ENCODE peak calls at places on chromosome 19, in four cellular contexts. N, V, T and A are unnamed samples.

GRCh38 chr19:34232566-34233481 is 21.5 kb upstream of the GARRE1 start:
- DNase-seq in V (peak), T (peak), N (no peak), A (peak)

GRCh38 chr19:52343548-52343947 is 7.5 kb downstream of the ZNF610 start:
- DNase-seq in T (peak), N (peak), V (peak), A (peak)

GRCh38 chr19:57974434-57974833 is at the start of gene C19orf18:
- DNase-seq in T (no peak), V (no peak), N (no peak), A (no peak)

GRCh38 chr19:46714523-46715106 is 2.3 kb downstream of the PRKD2 start:
- DNase-seq in T (no peak), V (no peak), N (no peak), A (peak)

GRCh38 chr19:33688657-33688992 is 66.9 kb downstream of the CHST8 start:
- DNase-seq in N (no peak), V (no peak), T (no peak), A (no peak)

GRCh38 chr19:47097396-47098217 is 16.0 kb downstream of the ZC3H4 start:
- DNase-seq in N (no peak), V (no peak), T (peak), A (no peak)

GRCh38 chr19:8662263-8662662 is 31.8 kb downstream of the NFILZ start:
- DNase-seq in V (no peak), T (no peak), N (no peak), A (no peak)

GRCh38 chr19:42074513-42075363 is 1.2 kb upstream of the ZNF574 start:
- DNase-seq in V (no peak), N (no peak), T (no peak), A (peak)

GRCh38 chr19:296476-297225 is 5.4 kb upstream of the PLPP2 start:
- DNase-seq in N (no peak), V (no peak), T (no peak), A (no peak)

GRCh38 chr19:19865750-19866598 is at the start of gene ZNF253:
- DNase-seq in T (peak), N (peak), V (peak), A (peak)

GRCh38 chr19:10690351-10690781 is 10.9 kb upstream of the QTRT1 start:
- DNase-seq in V (peak), T (no peak), N (no peak), A (no peak)

GRCh38 chr19:13984875-13985741 is 21.0 kb downstream of the RFX1 start:
- DNase-seq in V (no peak), T (no peak), N (no peak), A (no peak)

GRCh38 chr19:16650821-16651220 is 9.1 kb downstream of the SMIM7 start:
- DNase-seq in T (no peak), V (no peak), N (no peak), A (no peak)

GRCh38 chr19:45705710-45706415 is 13.4 kb downstream of the QPCTL start:
- DNase-seq in V (no peak), T (no peak), N (no peak), A (no peak)

GRCh38 chr19:795691-796581 is 1.3 kb upstream of the PTBP1 start:
- DNase-seq in N (no peak), T (peak), V (no peak), A (no peak)

GRCh38 chr19:2728783-2729387 is 7.7 kb upstream of the DIRAS1 start:
- DNase-seq in T (no peak), N (no peak), V (no peak), A (no peak)

GRCh38 chr19:2726160-2726855 is 5.1 kb upstream of the DIRAS1 start:
- DNase-seq in V (no peak), T (no peak), N (no peak), A (no peak)

GRCh38 chr19:2727640-2727944 is 6.4 kb upstream of the DIRAS1 start:
- DNase-seq in T (no peak), V (no peak), N (no peak), A (no peak)

GRCh38 chr19:2724148-2724557 is 3.0 kb upstream of the DIRAS1 start:
- DNase-seq in N (no peak), T (peak), V (no peak), A (no peak)

DNA sequence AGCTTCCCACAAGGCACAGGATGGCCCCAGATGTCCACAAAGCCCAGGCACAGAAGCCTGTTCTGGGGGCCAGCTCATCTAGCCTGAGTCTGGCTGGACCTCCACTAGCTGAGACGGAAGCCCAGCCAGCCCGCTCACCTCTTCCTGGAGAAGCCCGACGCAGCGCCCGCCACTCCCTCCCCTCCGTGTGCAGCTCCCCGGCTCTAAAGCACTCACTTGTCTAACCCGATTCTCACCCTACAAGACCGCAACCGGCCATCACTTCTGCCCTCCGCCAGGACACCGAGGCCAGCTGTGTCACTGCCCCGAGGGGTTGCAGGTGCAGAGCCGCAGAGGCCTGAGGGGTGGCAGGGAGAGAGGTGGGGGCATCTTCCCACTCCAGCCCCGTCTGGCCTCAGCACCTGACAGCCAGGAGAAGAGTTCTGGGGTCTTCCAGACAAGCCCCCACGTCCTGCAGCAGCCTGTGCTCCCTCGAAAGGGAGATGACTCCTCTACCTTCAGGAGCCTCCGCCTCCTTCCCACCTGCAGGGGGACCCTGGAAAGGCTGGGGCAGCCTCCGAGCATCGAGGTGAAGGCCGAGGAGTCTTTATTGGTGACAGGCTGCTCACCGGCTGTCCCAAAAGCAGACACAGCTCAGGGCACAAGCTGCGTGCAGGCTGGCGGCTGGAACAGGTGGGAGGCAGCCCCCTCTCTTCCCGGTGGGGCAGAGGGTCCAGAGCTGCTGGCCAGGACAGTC is 5.9 kb upstream of the DIRAS1 start:
- DNase-seq in T (no peak), V (no peak), N (no peak), A (no peak)
- TF ChIP-seq CTCF in T (no peak), V (no peak), N (no peak), A (no peak)

GRCh38 chr19:49615861-49616260 is 24.1 kb downstream of the RRAS start:
- DNase-seq in N (no peak), V (no peak), T (no peak), A (no peak)

GRCh38 chr19:49616532-49616931 is 23.4 kb downstream of the RRAS start:
- DNase-seq in V (no peak), T (no peak), N (no peak), A (no peak)

GRCh38 chr19:49616945-49617344 is 23.0 kb downstream of the RRAS start:
- DNase-seq in T (no peak), N (no peak), V (no peak), A (no peak)

GRCh38 chr19:49613374-49613773 is 22.4 kb downstream of the PRR12 start:
- DNase-seq in V (no peak), N (no peak), T (no peak), A (no peak)

DNA sequence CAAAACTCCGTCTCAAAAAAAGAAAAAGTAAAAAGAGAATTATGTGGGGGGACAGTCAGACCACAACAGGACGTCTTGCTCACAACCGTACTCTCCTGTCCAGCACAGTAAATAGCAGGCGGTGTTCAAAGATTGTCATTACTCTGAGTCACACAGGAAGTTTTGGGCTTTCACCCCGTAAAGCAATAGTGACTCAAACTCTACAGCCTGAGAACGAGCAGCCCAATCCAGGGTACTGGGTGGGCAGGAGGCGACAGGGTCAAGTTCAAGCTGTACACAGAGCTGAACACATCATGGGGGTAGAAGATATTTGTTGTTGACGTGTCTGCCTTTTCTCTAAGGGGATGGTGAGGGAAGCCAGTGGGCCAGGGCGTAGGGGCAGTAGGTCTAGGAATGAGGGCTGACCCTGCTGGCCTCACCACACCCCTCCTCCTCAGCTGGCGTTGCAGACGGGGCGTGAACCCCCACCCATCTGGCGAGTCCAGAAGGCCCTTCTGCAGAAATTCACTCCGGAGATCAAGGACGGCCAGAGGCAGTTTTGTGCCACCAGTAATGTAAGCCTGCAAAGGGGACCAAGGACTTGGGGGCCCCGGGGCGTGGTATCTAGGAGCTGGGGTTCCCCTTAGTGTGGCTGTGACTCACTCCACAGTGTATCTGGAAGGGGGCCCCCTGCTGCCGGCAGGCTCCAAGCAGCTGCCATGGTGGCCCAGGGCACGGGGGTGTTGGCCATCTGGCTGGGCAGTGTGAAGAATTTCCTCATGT is 23.3 kb downstream of the PRR12 start:
- DNase-seq in V (peak), N (no peak), T (no peak), A (no peak)
- TF ChIP-seq CTCF in V (peak), N (no peak), T (no peak), A (no peak)

GRCh38 chr19:6737284-6737872 is at the start of gene GPR108:
- DNase-seq in T (peak), V (peak), N (peak), A (peak)

GRCh38 chr19:6736917-6737283 is 480 bp downstream of the GPR108 start:
- DNase-seq in T (no peak), N (no peak), V (no peak), A (no peak)

GRCh38 chr19:6738726-6739389 is 622 bp upstream of the TRIP10 start:
- DNase-seq in T (peak), V (peak), N (no peak), A (no peak)

GRCh38 chr19:6739390-6739883 is at the start of gene TRIP10:
- DNase-seq in T (peak), V (peak), N (peak), A (peak)

DNA sequence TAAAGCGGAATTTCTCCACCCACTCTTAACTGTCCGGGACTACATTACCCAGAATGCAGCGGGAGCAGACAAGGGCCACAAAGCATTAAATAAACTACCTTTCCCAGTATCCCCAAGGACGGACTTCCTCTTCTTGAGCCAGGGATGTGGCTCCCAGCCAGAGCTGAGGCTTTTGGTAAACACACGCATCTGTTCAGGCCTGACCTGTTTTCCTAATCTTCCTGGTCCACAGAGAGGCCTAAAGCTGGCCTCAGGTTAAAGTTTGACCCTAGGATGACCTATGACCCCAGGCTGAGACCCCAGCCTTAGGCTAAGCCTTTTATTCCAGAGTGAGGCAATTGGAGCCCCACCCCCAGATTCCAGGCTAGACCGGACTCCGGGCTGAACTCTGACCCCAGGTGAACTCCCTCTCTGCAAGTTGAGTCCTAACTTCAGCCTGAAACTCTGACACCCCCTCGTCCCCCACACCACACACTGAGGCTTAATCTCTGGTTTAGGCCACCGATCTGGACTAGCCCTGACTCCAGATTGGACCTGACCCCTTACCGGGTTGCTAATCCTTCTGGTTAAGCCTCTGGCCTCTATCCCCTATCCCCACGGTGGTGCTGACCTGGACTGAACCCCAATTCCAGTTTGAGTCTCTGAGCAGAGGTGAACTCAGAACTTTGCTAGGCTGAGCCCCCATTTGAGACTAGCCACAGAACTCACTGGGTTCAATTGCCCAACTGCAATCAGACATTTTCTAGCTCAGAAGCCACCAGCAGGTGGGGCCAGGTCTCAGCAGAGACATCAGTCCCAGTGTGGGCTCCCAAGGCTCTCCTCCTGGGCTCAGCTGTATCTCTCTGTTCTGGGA is 719 bp upstream of the GPR108 start:
- DNase-seq in T (peak), V (peak), N (peak), A (peak)
- TF ChIP-seq CTCF in T (peak), V (peak), N (peak), A (peak)

GRCh38 chr19:3033595-3034193 is 4.6 kb upstream of the TLE2 start:
- DNase-seq in T (no peak), N (no peak), V (no peak), A (no peak)

GRCh38 chr19:3034194-3034844 is 5.2 kb upstream of the TLE2 start:
- DNase-seq in N (no peak), V (peak), T (no peak), A (no peak)

GRCh38 chr19:3034845-3035541 is 5.9 kb upstream of the TLE2 start:
- DNase-seq in N (no peak), V (peak), T (no peak), A (no peak)

GRCh38 chr19:3036119-3036794 is 7.2 kb upstream of the TLE2 start:
- DNase-seq in N (peak), T (peak), V (peak), A (peak)

DNA sequence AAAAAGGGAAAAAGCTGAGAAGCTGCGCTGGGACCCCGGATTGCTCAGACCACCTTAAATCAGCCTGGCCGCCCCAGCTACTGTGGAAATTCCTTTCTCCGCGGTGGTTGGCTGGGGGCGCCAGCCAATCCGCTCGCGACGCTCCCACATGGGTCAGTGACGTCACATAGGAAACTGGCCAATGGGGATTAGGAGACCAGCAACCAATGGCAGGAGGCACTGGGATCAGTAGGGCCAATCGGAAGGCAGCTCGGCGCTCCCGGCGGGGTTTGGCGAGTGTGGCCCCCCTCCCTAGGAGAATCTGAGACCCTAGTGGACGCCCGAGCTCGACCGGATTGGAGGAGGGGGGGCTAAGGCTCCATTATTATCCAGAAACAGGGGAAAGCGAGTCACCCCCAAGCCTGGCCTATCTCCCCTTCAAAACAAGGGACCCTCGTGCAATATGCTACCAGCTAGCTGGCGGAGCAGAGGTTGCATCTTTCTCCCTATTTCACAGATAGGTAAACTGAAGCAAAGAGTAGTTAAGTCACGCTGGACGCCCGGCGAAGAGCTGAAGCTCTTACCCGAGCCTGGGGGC is 6.5 kb upstream of the TLE2 start:
- DNase-seq in N (peak), V (peak), T (peak), A (peak)
- TF ChIP-seq CTCF in N (no peak), V (no peak), T (no peak), A (no peak)

GRCh38 chr19:3224346-3225325 is at the start of gene CELF5:
- DNase-seq in T (peak), V (no peak), N (peak), A (peak)
- TF ChIP-seq CTCF in T (peak), V (peak), N (no peak), A (peak)

GRCh38 chr19:18440936-18441803 is 3.2 kb upstream of the ISYNA1 start:
- DNase-seq in N (no peak), T (no peak), V (no peak), A (no peak)
- TF ChIP-seq CTCF in N (no peak), T (no peak), V (no peak), A (no peak)

GRCh38 chr19:39532233-39533002 is at the start of gene EID2B:
- DNase-seq in V (peak), T (peak), N (peak), A (peak)

GRCh38 chr19:39533791-39534190 is 1.1 kb upstream of the EID2B start:
- DNase-seq in V (no peak), T (no peak), N (no peak), A (no peak)

GRCh38 chr19:39531834-39532232 is 819 bp downstream of the EID2B start:
- DNase-seq in V (no peak), T (no peak), N (no peak), A (no peak)

DNA sequence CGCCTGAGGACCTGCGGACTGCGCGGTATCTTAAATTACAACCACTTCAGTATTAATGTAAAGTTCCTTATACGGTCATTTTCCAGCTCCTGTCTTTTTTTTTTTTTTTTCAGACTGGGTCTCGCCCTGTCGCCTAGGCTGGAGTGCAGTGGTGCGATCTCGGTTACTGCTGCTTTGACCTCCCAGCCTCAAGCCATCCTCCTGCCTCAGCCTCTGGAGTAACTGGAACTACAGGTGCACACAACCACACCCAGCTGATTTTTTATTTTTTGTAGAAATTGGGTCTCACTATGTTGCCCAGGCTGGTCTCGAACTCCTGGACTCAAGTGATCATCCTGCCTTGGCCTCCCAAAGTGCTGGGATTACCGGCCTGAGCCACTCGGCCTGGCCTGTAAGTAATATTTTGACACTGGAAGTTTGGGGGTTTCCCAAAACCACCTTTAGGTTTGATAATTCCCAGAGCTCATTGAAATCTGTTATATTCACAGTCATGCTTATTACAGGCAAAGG is 406 bp upstream of the EID2B start:
- DNase-seq in V (no peak), N (no peak), T (no peak), A (no peak)
- TF ChIP-seq CTCF in V (no peak), N (peak), T (no peak), A (no peak)